ENCODE peak calls at places on chromosomes 7 and 10, in eight cellular contexts. I, D, W, F, V, A, B and N are unnamed samples.

GRCh38 chr10:124671486-124672075 is 72.6 kb downstream of the FAM53B start:
- DNase-seq in I (no peak), D (peak), W (no peak), F (peak), V (no peak), A (peak), B (no peak), N (peak)

GRCh38 chr7:92916751-92917369 is 80.5 kb upstream of the CDK6 start:
- DNase-seq in I (no peak), D (peak), W (no peak), F (no peak), V (peak), A (no peak), B (no peak), N (no peak)

GRCh38 chr7:132500727-132501410 is 75.4 kb downstream of the PLXNA4 start:
- DNase-seq in I (no peak), D (peak), W (peak), F (no peak), V (peak), A (no peak), B (peak), N (peak)

GRCh38 chr10:128985036-128985435 is 482.0 kb upstream of the MGMT start:
- DNase-seq in I (no peak), D (no peak), W (no peak), F (no peak), V (no peak), A (no peak), B (no peak), N (no peak)

GRCh38 chr10:103451871-103452713 is at the start of gene CALHM2:
- DNase-seq in I (no peak), D (peak), W (peak), F (peak), V (peak), A (peak), B (peak), N (peak)

GRCh38 chr7:106659963-106660861 is 746 bp downstream of the CCDC71L start:
- DNase-seq in I (peak), D (peak), W (peak), F (peak), V (peak), A (no peak), B (peak), N (peak)

GRCh38 chr7:106640368-106641141 is 20.4 kb downstream of the CCDC71L start:
- DNase-seq in I (no peak), D (peak), W (no peak), F (no peak), V (no peak), A (no peak), B (no peak), N (no peak)

GRCh38 chr10:71629131-71629530 is 90.4 kb downstream of the C10orf105 start:
- DNase-seq in I (no peak), D (no peak), W (no peak), F (no peak), V (no peak), A (no peak), B (no peak), N (no peak)

GRCh38 chr10:34290412-34291082 is 524.5 kb downstream of the PARD3 start:
- DNase-seq in I (no peak), D (peak), W (no peak), F (no peak), V (no peak), A (no peak), B (no peak), N (no peak)

GRCh38 chr10:11539191-11539868 is 72.1 kb downstream of the USP6NL start:
- DNase-seq in I (no peak), D (peak), W (no peak), F (no peak), V (no peak), A (no peak), B (no peak), N (no peak)

GRCh38 chr10:4981722-4982471 is 18.7 kb downstream of the AKR1C1 start:
- DNase-seq in I (peak), D (peak), W (peak), F (no peak), V (peak), A (no peak), B (no peak), N (no peak)

GRCh38 chr7:45713669-45714520 is 139.7 kb downstream of the ADCY1 start:
- DNase-seq in I (no peak), D (no peak), W (no peak), F (no peak), V (no peak), A (no peak), B (no peak), N (no peak)